ENCODE peak calls at places on chromosomes 7 and 10, in seven cellular contexts. Z is astrocyte of the cerebellum, U is HCT116, S is fibroblast of lung, J is tibial artery, G is cardiac fibroblast, N is endodermal cell. X is an unnamed sample.
A peak's percentile ranks its signal among the peaks of the same experiment; 100 is the strongest.

GRCh38 chr7:8035647-8036518 is 67.3 kb downstream of the GLCCI1 start:
- DNase-seq in Z (peak; percentile 1), U (peak; percentile 10), S (peak; percentile 66), J (no peak), G (peak; percentile 59), N (peak; percentile 59), X (no peak)

GRCh38 chr10:75736889-75737610 is 305.6 kb downstream of the LRMDA start:
- DNase-seq in Z (no peak), U (no peak), S (no peak), J (no peak), G (no peak), N (no peak), X (no peak)

GRCh38 chr7:94697671-94697994 is 41.7 kb upstream of the SGCE start:
- DNase-seq in Z (peak; percentile 6), U (no peak), S (no peak), J (no peak), G (no peak), N (no peak), X (no peak)

GRCh38 chr10:31083765-31084184 is 52.1 kb upstream of the ZNF438 start:
- DNase-seq in Z (no peak), U (peak; percentile 72), S (peak; percentile 49), J (peak; percentile 74), G (peak; percentile 76), N (peak; percentile 86), X (no peak)

GRCh38 chr7:13725591-13725990 is 263.9 kb downstream of the ETV1 start:
- DNase-seq in Z (no peak), U (no peak), S (peak; percentile 22), J (no peak), G (peak; percentile 22), N (no peak), X (no peak)

GRCh38 chr10:121063744-121064143 is 212.6 kb downstream of the WDR11 start:
- DNase-seq in Z (no peak), U (no peak), S (no peak), J (no peak), G (no peak), N (no peak), X (no peak)

GRCh38 chr10:3774814-3775670 is 10.0 kb downstream of the KLF6 start:
- DNase-seq in Z (peak; percentile 74), U (peak; percentile 68), S (peak; percentile 94), J (peak; percentile 83), G (peak; percentile 95), N (peak; percentile 55), X (no peak)

GRCh38 chr7:106417273-106417902 is 132.6 kb upstream of the NAMPT start:
- DNase-seq in Z (no peak), U (no peak), S (no peak), J (no peak), G (peak; percentile 39), N (no peak), X (no peak)

GRCh38 chr10:79244841-79245504 is 102.3 kb upstream of the PPIF start:
- DNase-seq in Z (no peak), U (no peak), S (no peak), J (no peak), G (peak; percentile 25), N (no peak), X (no peak)

GRCh38 chr7:68613405-68613804 is 984.9 kb upstream of the AUTS2 start:
- DNase-seq in Z (no peak), U (no peak), S (no peak), J (no peak), G (no peak), N (peak; percentile 46), X (no peak)

GRCh38 chr10:6300106-6300783 is 97.5 kb downstream of the PFKFB3 start:
- DNase-seq in Z (peak; percentile 52), U (no peak), S (peak; percentile 12), J (no peak), G (peak; percentile 40), N (no peak), X (peak; percentile 44)

GRCh38 chr10:66678521-66678920 is 247.3 kb upstream of the LRRTM3 start:
- DNase-seq in Z (no peak), U (no peak), S (no peak), J (no peak), G (peak; percentile 82), N (no peak), X (no peak)

GRCh38 chr10:77974396-77975074 is 48.0 kb upstream of the DLG5 start:
- DNase-seq in Z (peak; percentile 41), U (peak; percentile 57), S (peak; percentile 75), J (no peak), G (peak; percentile 68), N (peak; percentile 90), X (no peak)

GRCh38 chr10:30493609-30494530 is 59.9 kb downstream of the MAP3K8 start:
- DNase-seq in Z (no peak), U (no peak), S (peak; percentile 43), J (peak; percentile 78), G (peak; percentile 87), N (no peak), X (no peak)

GRCh38 chr7:158374586-158374985 is 213.0 kb downstream of the PTPRN2 start:
- DNase-seq in Z (no peak), U (no peak), S (no peak), J (no peak), G (peak; percentile 2), N (no peak), X (no peak)

GRCh38 chr10:100618091-100618615 is 82.4 kb downstream of the HIF1AN start:
- DNase-seq in Z (no peak), U (no peak), S (no peak), J (no peak), G (no peak), N (no peak), X (no peak)

DNA sequence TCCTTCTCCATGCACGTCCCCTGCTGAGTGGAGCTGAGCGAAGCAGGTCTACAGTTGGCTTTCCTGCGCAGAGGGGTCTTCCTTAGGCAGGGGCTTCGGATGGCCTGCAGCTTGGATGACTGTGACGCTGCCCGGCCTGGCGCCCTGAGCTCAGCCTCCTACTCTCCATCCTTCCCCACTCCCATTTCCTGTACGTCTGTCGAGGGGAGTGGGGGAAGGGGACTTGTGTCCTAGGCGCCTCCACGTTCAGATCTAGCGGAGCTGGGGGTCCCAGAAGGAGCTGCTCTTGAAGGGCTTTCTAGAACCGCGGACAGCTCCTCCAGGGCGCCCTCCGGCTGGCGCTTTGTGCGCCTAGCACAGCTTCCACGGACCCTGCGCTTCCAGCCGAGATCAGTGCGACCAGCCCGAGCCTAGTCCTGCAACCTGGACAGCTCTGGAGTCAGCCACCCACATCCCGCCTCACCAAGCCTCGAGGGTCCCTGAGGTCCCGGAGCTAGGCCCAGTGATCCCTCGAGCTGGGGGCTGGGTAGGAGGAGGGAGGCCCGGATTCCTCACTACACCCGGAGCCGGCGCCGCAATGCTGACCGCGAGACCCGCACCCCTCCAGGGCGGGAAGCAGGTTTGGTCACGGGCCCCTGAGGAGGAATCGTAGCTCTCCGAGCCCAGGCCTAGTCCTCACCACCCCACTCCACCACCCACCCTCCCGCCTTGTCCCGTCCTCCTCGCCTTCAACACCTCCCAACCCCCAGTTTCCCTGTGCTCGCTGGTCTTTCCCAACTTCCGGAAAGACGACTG is 1.8 kb downstream of the GRID1 start:
- DNase-seq in Z (no peak), U (no peak), S (no peak), J (peak; percentile 64), G (no peak), N (peak; percentile 91), X (no peak)
- H3K4me3 ChIP-seq in Z (no peak overlapping the region), U (no peak overlapping the region), S (no peak overlapping the region), J (peak overlapping the region; percentile 73), G (no peak overlapping the region), N (no peak overlapping the region), X (no peak overlapping the region)

DNA sequence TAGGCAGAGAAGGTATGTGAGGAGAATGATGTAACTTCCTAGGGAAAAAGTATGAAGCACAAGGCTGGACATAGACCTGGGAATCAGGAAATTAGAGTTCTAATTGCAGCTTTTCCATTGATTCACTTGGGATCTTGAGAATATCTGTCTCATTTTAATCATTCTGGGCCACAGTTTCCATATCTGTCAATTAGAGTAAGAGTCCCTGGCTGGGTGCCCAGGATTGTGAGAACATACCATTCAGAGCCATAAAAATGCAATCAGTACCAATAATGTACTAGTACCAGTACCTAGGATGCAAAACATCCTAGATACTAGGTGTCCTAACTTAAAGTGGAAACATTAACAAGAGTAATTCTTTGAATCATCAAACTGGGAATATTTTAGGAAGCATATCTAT is 29.6 kb downstream of the CAV1 start:
- DNase-seq in Z (no peak), U (no peak), S (peak; percentile 40), J (no peak), G (no peak), N (no peak), X (no peak)
- H3K4me3 ChIP-seq in Z (no peak overlapping the region), U (no peak overlapping the region), S (no peak overlapping the region), J (no peak overlapping the region), G (no peak overlapping the region), N (no peak overlapping the region), X (no peak overlapping the region)

GRCh38 chr10:42576338-42576737 is 62.0 kb downstream of the ZNF33B start:
- DNase-seq in Z (no peak), U (no peak), S (no peak), J (no peak), G (no peak), N (no peak), X (no peak)

GRCh38 chr10:42578019-42578418 is 60.4 kb downstream of the ZNF33B start:
- DNase-seq in Z (no peak), U (no peak), S (no peak), J (no peak), G (no peak), N (no peak), X (no peak)

DNA sequence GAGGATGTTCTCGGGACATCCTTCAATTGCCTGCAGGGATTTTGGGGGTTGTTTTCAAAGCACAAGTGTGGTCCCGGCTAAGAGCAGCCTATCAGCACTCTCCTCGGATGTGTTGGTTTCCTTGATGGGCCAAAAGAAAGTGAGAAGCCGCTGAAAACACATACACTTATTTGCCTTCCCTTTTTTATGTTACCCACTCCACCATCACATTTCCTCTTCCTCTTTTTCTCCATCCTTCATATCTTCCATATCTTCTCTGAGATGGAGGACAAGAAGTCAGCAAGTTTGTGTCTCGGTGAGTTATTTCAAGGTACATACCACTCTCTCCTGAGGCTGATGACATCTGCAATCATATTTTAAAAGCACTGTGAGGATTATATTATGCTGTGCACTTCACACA is 64.0 kb downstream of the ZNF33B start:
- DNase-seq in Z (no peak), U (no peak), S (no peak), J (no peak), G (no peak), N (no peak), X (no peak)
- H3K4me3 ChIP-seq in Z (no peak overlapping the region), U (no peak overlapping the region), S (no peak overlapping the region), J (no peak overlapping the region), G (no peak overlapping the region), N (no peak overlapping the region), X (no peak overlapping the region)

DNA sequence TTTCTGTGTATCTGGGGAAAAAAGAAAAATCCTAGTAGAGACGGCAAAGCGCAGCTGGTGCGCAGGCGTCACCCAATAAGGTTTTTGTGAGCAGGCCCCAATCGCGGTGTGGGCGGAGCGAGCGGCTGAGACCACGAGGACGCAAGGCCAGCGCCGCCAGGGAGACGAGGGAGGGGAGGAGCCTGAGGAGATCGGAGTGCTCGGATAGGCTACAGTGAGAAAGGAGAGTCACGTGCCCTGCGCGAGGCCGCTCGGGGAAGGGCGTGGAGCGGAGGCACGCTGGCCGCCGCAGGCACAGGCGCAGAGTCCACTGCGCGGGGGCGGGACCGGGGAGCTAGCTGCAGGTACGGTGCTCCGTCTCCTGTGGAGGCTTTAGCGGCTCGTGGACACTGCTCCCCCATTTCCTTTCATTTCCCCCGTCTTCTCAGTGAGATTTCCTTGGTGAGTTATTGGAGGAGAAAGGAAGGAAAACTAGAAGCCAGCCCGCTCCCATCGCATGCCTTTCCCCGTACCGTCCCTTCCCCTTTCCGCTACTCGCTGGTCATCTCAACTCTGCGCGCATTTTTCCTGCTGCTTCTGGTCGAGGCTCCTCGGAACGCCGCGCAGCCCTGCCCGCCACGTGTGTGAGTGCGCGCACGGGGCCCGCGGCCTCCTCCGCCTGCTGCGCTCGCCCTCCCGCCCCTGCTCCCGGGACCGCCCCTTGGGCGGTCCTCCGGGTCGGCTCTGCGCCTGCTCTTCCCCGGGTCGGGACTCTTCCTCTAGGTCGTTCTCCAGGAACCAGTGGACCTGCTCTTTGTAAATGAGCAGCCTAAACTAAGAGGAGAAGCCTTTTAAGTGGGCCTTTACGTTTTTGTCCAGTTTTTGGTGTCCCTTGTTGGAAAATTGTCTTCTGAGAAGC is at the start of gene THNSL1:
- DNase-seq in Z (peak; percentile 97), U (peak; percentile 97), S (peak; percentile 98), J (peak; percentile 99), G (peak; percentile 99), N (peak; percentile 98), X (peak; percentile 96)
- H3K4me3 ChIP-seq in Z (peak within 1 kb of the TSS; percentile 59), U (peak within 1 kb of the TSS; percentile 55), S (peak within 1 kb of the TSS; percentile 61), J (peak within 1 kb of the TSS; percentile 66), G (peak within 1 kb of the TSS; percentile 73), N (peak within 1 kb of the TSS; percentile 88), X (peak within 1 kb of the TSS; percentile 67)